ENCODE peak calls at places on chromosomes 11 and 22, in five cellular contexts. F is activated naive CD4-positive, alpha-beta T cell treated with anti-CD3 and anti-CD28 coated beads for 36 hours; J is brain microvascular endothelial cell; U is fibroblast of pulmonary artery; G is AG09309. W is an unnamed sample.
A peak's percentile ranks its signal among the peaks of the same experiment; 100 is the strongest.

GRCh38 chr11:1858154-1858553 is 5.3 kb downstream of the LSP1 start:
- DNase-seq in F (no peak), J (no peak), U (no peak), G (no peak), W (no peak)

GRCh38 chr11:118609380-118610219 is 2.2 kb downstream of the PHLDB1 start:
- DNase-seq in F (peak; percentile 45), J (no peak), U (peak; percentile 42), G (no peak), W (no peak)

GRCh38 chr22:31089101-31090100 is 8.3 kb downstream of the SMTN start:
- DNase-seq in F (no peak), J (no peak), U (peak; percentile 62), G (no peak), W (peak; percentile 49)

GRCh38 chr11:9663699-9664275 is at the start of gene SWAP70:
- DNase-seq in F (peak; percentile 72), J (peak; percentile 85), U (peak; percentile 91), G (peak; percentile 59), W (peak; percentile 88)

GRCh38 chr22:23915230-23915754 is 21.1 kb downstream of the MIF start:
- DNase-seq in F (no peak), J (no peak), U (no peak), G (no peak), W (no peak)

GRCh38 chr11:84819128-84819527 is 808.0 kb downstream of the DLG2 start:
- DNase-seq in F (no peak), J (peak; percentile 6), U (peak; percentile 13), G (no peak), W (peak; percentile 20)

GRCh38 chr11:114447892-114448291 is 8.6 kb downstream of the REXO2 start:
- DNase-seq in F (no peak), J (no peak), U (peak; percentile 46), G (peak; percentile 73), W (no peak)

GRCh38 chr11:45468265-45468856 is 182.2 kb upstream of the SYT13 start:
- DNase-seq in F (no peak), J (peak; percentile 29), U (peak; percentile 70), G (no peak), W (peak; percentile 33)

GRCh38 chr11:120383518-120384155 is 47.4 kb downstream of the ARHGEF12 start:
- DNase-seq in F (no peak), J (no peak), U (no peak), G (no peak), W (no peak)

GRCh38 chr11:37496196-37496595 is 898.2 kb upstream of the RAG2 start:
- DNase-seq in F (no peak), J (no peak), U (no peak), G (no peak), W (peak; percentile 10)

GRCh38 chr11:77244277-77245014 is 57.0 kb downstream of the GDPD4 start:
- DNase-seq in F (peak; percentile 27), J (peak; percentile 36), U (peak; percentile 78), G (peak; percentile 84), W (peak; percentile 82)

GRCh38 chr11:114082415-114082748 is 22.9 kb downstream of the ZBTB16 start:
- DNase-seq in F (no peak), J (no peak), U (peak; percentile 78), G (no peak), W (peak; percentile 66)

GRCh38 chr11:66291706-66292542 is at the start of gene TMEM151A:
- DNase-seq in F (no peak), J (no peak), U (no peak), G (no peak), W (no peak)

GRCh38 chr22:25068701-25069100 is 116.2 kb downstream of the KIAA1671 start:
- DNase-seq in F (peak; percentile 80), J (no peak), U (no peak), G (no peak), W (no peak)

GRCh38 chr11:20672575-20672974 is 3.2 kb downstream of the NELL1 start:
- DNase-seq in F (no peak), J (no peak), U (peak; percentile 10), G (no peak), W (peak; percentile 3)

GRCh38 chr22:38853149-38853548 is 9.3 kb upstream of the NPTXR start:
- DNase-seq in F (no peak), J (no peak), U (no peak), G (no peak), W (no peak)

GRCh38 chr11:130180491-130180890 is 20.9 kb downstream of the ST14 start:
- DNase-seq in F (no peak), J (no peak), U (peak; percentile 16), G (no peak), W (peak; percentile 56)

GRCh38 chr11:108122166-108122628 is 830 bp downstream of the ACAT1 start:
- DNase-seq in F (no peak), J (peak; percentile 22), U (peak; percentile 40), G (no peak), W (peak; percentile 61)

GRCh38 chr22:47030881-47031627 is 268.6 kb downstream of the TBC1D22A start:
- DNase-seq in F (no peak), J (no peak), U (no peak), G (no peak), W (peak; percentile 55)

GRCh38 chr11:12150831-12151382 is 40.5 kb downstream of the MICAL2 start:
- DNase-seq in F (peak; percentile 73), J (no peak), U (peak; percentile 53), G (no peak), W (peak; percentile 72)

GRCh38 chr22:17785185-17786184 is 11.2 kb upstream of the BID start:
- DNase-seq in F (peak; percentile 76), J (no peak), U (peak; percentile 35), G (no peak), W (peak; percentile 29)

GRCh38 chr11:2886191-2886894 is 768 bp upstream of the CDKN1C start:
- DNase-seq in F (no peak), J (no peak), U (peak; percentile 34), G (no peak), W (peak; percentile 13)

GRCh38 chr11:60504219-60504618 is 11.0 kb upstream of the MS4A13 start:
- DNase-seq in F (peak; percentile 6), J (no peak), U (no peak), G (no peak), W (no peak)

GRCh38 chr22:28958611-28959010 is 75.2 kb downstream of the ZNRF3 start:
- DNase-seq in F (no peak), J (no peak), U (no peak), G (no peak), W (peak; percentile 92)

W was measured in fibroblast of mammary gland.